ENCODE peak calls at places on chromosomes 5 and 9, in five cellular contexts. C is midbrain, V is NCI-H748 treated with DMSO at 0.1 percent for 48 hours, D is OCI-M1, G is lower leg skin. I is an unnamed sample.

GRCh38 chr5:128537306-128537998 is 593 bp downstream of the FBN2 start:
- DNase-seq in G (no peak), C (no peak), D (no peak), V (peak; percentile 44), I (no peak)

GRCh38 chr9:30967484-30967883 is 1417.0 kb upstream of the ACO1 start:
- DNase-seq in C (peak; percentile 31), V (peak; percentile 28), D (peak; percentile 58), G (no peak), I (no peak)

GRCh38 chr5:78586251-78586650 is 62.3 kb downstream of the LHFPL2 start:
- DNase-seq in V (no peak), C (no peak), D (peak; percentile 82), G (no peak), I (no peak)

GRCh38 chr5:122940890-122941289 is 95.5 kb downstream of the SNX24 start:
- DNase-seq in G (no peak), D (no peak), C (no peak), V (no peak), I (no peak)

GRCh38 chr5:168114444-168115017 is 176.9 kb upstream of the WWC1 start:
- DNase-seq in V (peak; percentile 87), D (peak; percentile 47), G (no peak), C (no peak), I (peak; percentile 24)

GRCh38 chr9:105930007-105930627 is 235.8 kb downstream of the TMEM38B start:
- DNase-seq in V (no peak), D (no peak), C (peak; percentile 28), G (no peak), I (no peak)

GRCh38 chr9:20930836-20931235 is 100.6 kb downstream of the HACD4 start:
- DNase-seq in C (no peak), D (no peak), V (no peak), G (no peak), I (no peak)

GRCh38 chr5:124056326-124057160 is 544.6 kb downstream of the CSNK1G3 start:
- DNase-seq in G (no peak), D (no peak), V (no peak), C (no peak), I (no peak)

GRCh38 chr5:96855041-96855872 is 21.0 kb upstream of the ERAP2 start:
- DNase-seq in C (no peak), V (no peak), G (no peak), D (peak; percentile 30), I (no peak)

GRCh38 chr9:27924502-27924901 is 351.2 kb upstream of the C9orf72 start:
- DNase-seq in G (no peak), V (no peak), D (no peak), C (no peak), I (no peak)

GRCh38 chr5:114055810-114056476 is 305.9 kb upstream of the KCNN2 start:
- DNase-seq in D (no peak), C (no peak), V (no peak), G (no peak), I (no peak)

GRCh38 chr9:121735065-121735791 is 83.8 kb downstream of the DAB2IP start:
- DNase-seq in V (peak; percentile 3), C (no peak), G (no peak), D (peak; percentile 29), I (no peak)

GRCh38 chr9:14687042-14687719 is 6.1 kb downstream of the ZDHHC21 start:
- DNase-seq in D (no peak), V (no peak), C (no peak), G (no peak), I (no peak)

GRCh38 chr5:13780081-13780480 is 164.4 kb downstream of the DNAH5 start:
- DNase-seq in D (no peak), V (no peak), G (no peak), C (no peak), I (no peak)

GRCh38 chr5:43033845-43034590 is 6.1 kb downstream of the ANXA2R start:
- DNase-seq in C (no peak), G (peak; percentile 77), V (no peak), D (no peak), I (no peak)

GRCh38 chr5:139251695-139252288 is 41.7 kb upstream of the MATR3 start:
- DNase-seq in G (peak; percentile 18), V (no peak), C (no peak), D (no peak), I (no peak)

GRCh38 chr5:84091400-84091799 is 293.3 kb downstream of the EDIL3 start:
- DNase-seq in V (peak; percentile 69), C (no peak), D (no peak), G (no peak), I (no peak)

GRCh38 chr5:95401601-95402000 is 10.4 kb downstream of the FAM81B start:
- DNase-seq in V (no peak), G (no peak), D (no peak), C (no peak), I (no peak)

GRCh38 chr9:131476777-131477345 is 25.9 kb upstream of the POMT1 start:
- DNase-seq in C (peak; percentile 12), V (no peak), D (no peak), G (no peak), I (no peak)

GRCh38 chr9:134545213-134546211 is 96.1 kb upstream of the COL5A1 start:
- DNase-seq in G (no peak), C (peak; percentile 1), D (no peak), V (no peak), I (no peak)

GRCh38 chr5:139410886-139411835 is 7.3 kb upstream of the SPATA24 start:
- DNase-seq in G (peak; percentile 80), D (no peak), V (no peak), C (no peak), I (no peak)

GRCh38 chr9:23483566-23483965 is 342.5 kb downstream of the ELAVL2 start:
- DNase-seq in G (no peak), D (no peak), C (no peak), V (no peak), I (no peak)

GRCh38 chr5:59756373-59757035 is 137.0 kb downstream of the PDE4D start:
- DNase-seq in D (no peak), V (no peak), C (no peak), G (no peak), I (no peak)

GRCh38 chr9:77647267-77647658 is 859 bp downstream of the GNA14 start:
- DNase-seq in C (no peak), V (no peak), D (no peak), G (no peak), I (no peak)

GRCh38 chr5:146111409-146111808 is 6.0 kb upstream of the PLAC8L1 start:
- DNase-seq in G (no peak), C (no peak), V (no peak), D (peak; percentile 90), I (no peak)

GRCh38 chr5:134503088-134503936 is 22.2 kb upstream of the JADE2 start:
- DNase-seq in D (peak; percentile 76), G (peak; percentile 94), V (no peak), C (peak; percentile 31), I (peak; percentile 30)

GRCh38 chr5:16673241-16673998 is 56.6 kb upstream of the RETREG1 start:
- DNase-seq in D (no peak), V (no peak), C (no peak), G (no peak), I (no peak)

GRCh38 chr5:10199700-10200099 is 50.0 kb downstream of the ATPSCKMT start:
- DNase-seq in C (no peak), V (no peak), G (no peak), D (no peak), I (no peak)

GRCh38 chr5:176724472-176724871 is 77.2 kb downstream of the TSPAN17 start:
- DNase-seq in G (no peak), V (no peak), D (no peak), C (no peak), I (no peak)

I was measured in tibial nerve.